ENCODE peak calls at places on chromosomes 16 and 17, in six cellular contexts. U, F, X, Q, N and P are unnamed samples. For H3K4me1 and H3K9me3, the result is how much of the 10 kb centered on the place peaks cover.

GRCh38 chr17:12627177-12627629 is 38.5 kb upstream of the MYOCD start:
- DNase-seq in U (no peak), F (peak), X (no peak), Q (peak), N (no peak), P (no peak)

GRCh38 chr17:2745317-2746037 is 4.0 kb downstream of the CCDC92B start:
- DNase-seq in U (no peak), F (no peak), X (no peak), Q (no peak), N (peak), P (no peak)

GRCh38 chr16:49821614-49822282 is 34.2 kb downstream of the ZNF423 start:
- DNase-seq in U (no peak), F (no peak), X (peak), Q (no peak), N (no peak), P (no peak)

GRCh38 chr17:73226556-73227172 is 33.8 kb downstream of the COG1 start:
- DNase-seq in U (no peak), F (no peak), X (no peak), Q (no peak), N (no peak), P (no peak)

GRCh38 chr16:70681382-70682238 is 4.2 kb downstream of the MTSS2 start:
- DNase-seq in U (peak), F (peak), X (no peak), Q (no peak), N (no peak), P (no peak)

GRCh38 chr16:85675528-85675927 is 13.2 kb downstream of the GINS2 start:
- DNase-seq in U (no peak), F (no peak), X (no peak), Q (peak), N (no peak), P (no peak)

GRCh38 chr16:46894011-46894672 is 10.0 kb downstream of the GPT2 start:
- DNase-seq in U (peak), F (no peak), X (no peak), Q (no peak), N (no peak), P (no peak)

GRCh38 chr17:21186399-21187187 is 27.4 kb downstream of the TMEM11 start:
- DNase-seq in U (no peak), F (no peak), X (no peak), Q (no peak), N (no peak), P (no peak)

GRCh38 chr16:24156777-24157176 is 99.4 kb upstream of the CACNG3 start:
- DNase-seq in U (no peak), F (no peak), X (no peak), Q (no peak), N (no peak), P (no peak)

GRCh38 chr17:81260641-81261040 is 21.5 kb downstream of the NDUFAF8 start:
- DNase-seq in U (no peak), F (no peak), X (no peak), Q (no peak), N (no peak), P (no peak)

GRCh38 chr16:51326131-51326856 is 175.2 kb upstream of the SALL1 start:
- DNase-seq in U (no peak), F (no peak), X (no peak), Q (no peak), N (no peak), P (no peak)

GRCh38 chr17:27654654-27655524 is 23.9 kb downstream of the LGALS9 start:
- DNase-seq in U (peak), F (peak), X (peak), Q (peak), N (peak), P (no peak)

GRCh38 chr17:28953444-28954118 is 2.3 kb upstream of the PHF12 start:
- DNase-seq in U (peak), F (peak), X (peak), Q (peak), N (peak), P (no peak)

GRCh38 chr16:52353249-52353648 is 193.7 kb downstream of the TOX3 start:
- DNase-seq in U (no peak), F (no peak), X (no peak), Q (no peak), N (no peak), P (no peak)

GRCh38 chr17:35545150-35545549 is 7.7 kb upstream of the SLFN12L start:
- DNase-seq in U (no peak), F (no peak), X (no peak), Q (no peak), N (no peak), P (no peak)

GRCh38 chr17:70169707-70170597 is 620 bp downstream of the KCNJ2 start:
- DNase-seq in U (peak), F (peak), X (no peak), Q (no peak), N (peak), P (no peak)

GRCh38 chr16:66696669-66697630 is at the start of gene CMTM4:
- DNase-seq in U (peak), F (peak), X (peak), Q (peak), N (peak), P (no peak)

GRCh38 chr17:73595931-73596330 is 48.3 kb downstream of the SDK2 start:
- DNase-seq in U (no peak), F (no peak), X (no peak), Q (no peak), N (no peak), P (no peak)

GRCh38 chr17:33328129-33328528 is 35.0 kb upstream of the ASIC2 start:
- DNase-seq in U (no peak), F (no peak), X (peak), Q (no peak), N (peak), P (no peak)

GRCh38 chr16:27114006-27114405 is 47.3 kb downstream of the C16orf82 start:
- DNase-seq in U (no peak), F (no peak), X (no peak), Q (no peak), N (no peak), P (no peak)

GRCh38 chr16:3138342-3138741 is 3.5 kb downstream of the ZNF213 start:
- DNase-seq in U (peak), F (no peak), X (no peak), Q (no peak), N (no peak), P (no peak)

GRCh38 chr17:378068-378467 is 25.5 kb upstream of the RPH3AL start:
- DNase-seq in U (no peak), F (no peak), X (peak), Q (no peak), N (no peak), P (no peak)

GRCh38 chr16:51024703-51025102 is 126.4 kb downstream of the SALL1 start:
- DNase-seq in U (no peak), F (no peak), X (peak), Q (no peak), N (no peak), P (no peak)

GRCh38 chr16:72947379-72948237 is 100.3 kb downstream of the ZFHX3 start:
- DNase-seq in U (peak), F (no peak), X (peak), Q (no peak), N (no peak), P (no peak)

DNA sequence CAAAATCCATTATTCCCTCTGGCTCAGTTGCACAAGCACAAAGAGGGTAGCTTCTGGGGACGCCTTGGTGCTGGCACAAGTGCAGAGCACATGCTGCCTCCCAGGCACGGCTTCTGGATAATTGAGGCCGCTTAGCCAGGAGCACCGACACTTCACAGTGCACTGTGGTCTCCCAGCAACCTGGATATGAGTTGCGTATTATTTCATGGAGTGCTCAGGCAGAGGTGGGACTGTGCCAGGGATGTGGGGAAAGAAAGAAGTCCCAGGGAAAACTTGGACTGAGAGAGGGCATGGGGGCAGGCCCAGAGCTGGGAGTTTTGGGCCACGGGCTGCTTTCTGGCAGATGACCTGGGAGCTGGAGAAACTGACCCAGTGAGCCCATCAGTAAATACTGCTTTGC is 37.5 kb downstream of the MPRIP start:
- DNase-seq in U (peak), F (peak), X (no peak), Q (no peak), N (no peak), P (no peak)
- H3K4me1 ChIP-seq in U (half or more), F (under half), X (under half), Q (half or more), N (under half), P (half or more)

GRCh38 chr17:40534431-40535189 is 30.7 kb downstream of the CCR7 start:
- DNase-seq in U (no peak), F (no peak), X (no peak), Q (peak), N (peak), P (no peak)
- H3K9me3 ChIP-seq in U (under half), F (under half), X (under half), Q (under half), N (under half), P (under half)

GRCh38 chr17:67449885-67450755 is 73.0 kb downstream of the PITPNC1 start:
- DNase-seq in U (no peak), F (no peak), X (no peak), Q (no peak), N (no peak), P (no peak)

GRCh38 chr17:67452681-67453554 is 75.8 kb downstream of the PITPNC1 start:
- DNase-seq in U (no peak), F (no peak), X (no peak), Q (no peak), N (no peak), P (no peak)

GRCh38 chr17:67443931-67444597 is 67.0 kb downstream of the PITPNC1 start:
- DNase-seq in U (no peak), F (no peak), X (no peak), Q (no peak), N (no peak), P (no peak)

GRCh38 chr17:67449065-67449464 is 72.0 kb downstream of the PITPNC1 start:
- DNase-seq in U (no peak), F (no peak), X (no peak), Q (no peak), N (no peak), P (no peak)

GRCh38 chr17:67448449-67448848 is 71.4 kb downstream of the PITPNC1 start:
- DNase-seq in U (no peak), F (no peak), X (no peak), Q (no peak), N (no peak), P (no peak)
- H3K4me1 ChIP-seq in U (under half), F (under half), X (under half), Q (under half), N (under half), P (under half)

DNA sequence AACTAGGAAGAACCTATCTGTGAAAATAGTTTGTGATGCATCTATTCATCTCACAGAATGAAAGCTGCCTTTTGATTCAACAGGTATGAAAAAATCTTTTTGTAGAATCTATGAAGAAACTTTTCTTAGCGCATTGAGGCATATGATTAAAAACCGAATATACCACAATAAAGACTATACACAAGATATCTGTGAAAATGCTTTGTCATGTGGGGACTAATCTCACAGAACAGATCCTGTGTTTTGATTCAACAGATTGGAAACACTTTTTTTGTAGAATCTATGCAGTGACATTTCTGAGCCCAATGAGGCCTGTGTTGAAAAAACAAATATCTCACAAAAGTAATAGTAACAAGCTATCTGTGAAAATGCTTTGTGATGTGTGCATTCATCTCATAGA is 2247.5 kb downstream of the TP53TG3F start:
- DNase-seq in U (no peak), F (no peak), X (no peak), Q (no peak), N (no peak), P (no peak)
- H3K9me3 ChIP-seq in U (under half), F (under half), X (half or more), Q (under half), N (under half), P (under half)